ENCODE peak calls at places on chromosome 21, in seven cellular contexts. One of them, this sample, is unnamed.

GRCh38 chr21:45328198-45329087 is 40.7 kb upstream of the POFUT2 start:
- DNase-seq in chondrocyte: peak; percentile 92
- DNase-seq in progenitor cell of endocrine pancreas: no peak
- DNase-seq in MCF 10A: no peak
- DNase-seq in uterus: no peak
- DNase-seq in AG04449: no peak
- DNase-seq in GM12865: no peak
- DNase-seq in this sample: no peak

GRCh38 chr21:41940431-41940830 is 13.4 kb downstream of the C2CD2 start:
- DNase-seq in uterus: no peak
- DNase-seq in MCF 10A: no peak
- DNase-seq in chondrocyte: peak; percentile 32
- DNase-seq in progenitor cell of endocrine pancreas: no peak
- DNase-seq in GM12865: no peak
- DNase-seq in AG04449: no peak
- DNase-seq in this sample: no peak

GRCh38 chr21:34986561-34987533 is 62.3 kb downstream of the RUNX1 start:
- DNase-seq in MCF 10A: no peak
- DNase-seq in progenitor cell of endocrine pancreas: no peak
- DNase-seq in chondrocyte: no peak
- DNase-seq in GM12865: peak; percentile 84
- DNase-seq in uterus: no peak
- DNase-seq in AG04449: peak; percentile 47
- DNase-seq in this sample: no peak

GRCh38 chr21:44785620-44786344 is 15.8 kb downstream of the UBE2G2 start:
- DNase-seq in AG04449: peak; percentile 40
- DNase-seq in MCF 10A: no peak
- DNase-seq in progenitor cell of endocrine pancreas: no peak
- DNase-seq in GM12865: no peak
- DNase-seq in chondrocyte: no peak
- DNase-seq in uterus: no peak
- DNase-seq in this sample: no peak

GRCh38 chr21:26790289-26790688 is 54.9 kb downstream of the ADAMTS1 start:
- DNase-seq in progenitor cell of endocrine pancreas: no peak
- DNase-seq in chondrocyte: no peak
- DNase-seq in GM12865: no peak
- DNase-seq in AG04449: no peak
- DNase-seq in uterus: no peak
- DNase-seq in MCF 10A: no peak
- DNase-seq in this sample: no peak

GRCh38 chr21:23131177-23131576 is 2133.0 kb downstream of the NCAM2 start:
- DNase-seq in progenitor cell of endocrine pancreas: no peak
- DNase-seq in uterus: no peak
- DNase-seq in chondrocyte: no peak
- DNase-seq in GM12865: no peak
- DNase-seq in AG04449: no peak
- DNase-seq in MCF 10A: peak; percentile 33
- DNase-seq in this sample: no peak

GRCh38 chr21:29771491-29772066 is 168.2 kb downstream of the GRIK1 start:
- DNase-seq in progenitor cell of endocrine pancreas: no peak
- DNase-seq in GM12865: no peak
- DNase-seq in AG04449: no peak
- DNase-seq in chondrocyte: no peak
- DNase-seq in MCF 10A: no peak
- DNase-seq in uterus: no peak
- DNase-seq in this sample: no peak

GRCh38 chr21:34762761-34763160 is 94.0 kb downstream of the CLIC6 start:
- DNase-seq in chondrocyte: no peak
- DNase-seq in GM12865: no peak
- DNase-seq in MCF 10A: no peak
- DNase-seq in progenitor cell of endocrine pancreas: no peak
- DNase-seq in AG04449: peak; percentile 49
- DNase-seq in uterus: no peak
- DNase-seq in this sample: no peak

GRCh38 chr21:34276711-34277425 is 86.9 kb upstream of the KCNE2 start:
- DNase-seq in GM12865: peak; percentile 80
- DNase-seq in uterus: no peak
- DNase-seq in MCF 10A: no peak
- DNase-seq in AG04449: no peak
- DNase-seq in chondrocyte: no peak
- DNase-seq in progenitor cell of endocrine pancreas: no peak
- DNase-seq in this sample: no peak

GRCh38 chr21:45401054-45401518 is 3.9 kb upstream of the COL18A1 start:
- DNase-seq in AG04449: no peak
- DNase-seq in GM12865: no peak
- DNase-seq in progenitor cell of endocrine pancreas: no peak
- DNase-seq in chondrocyte: no peak
- DNase-seq in uterus: no peak
- DNase-seq in MCF 10A: no peak
- DNase-seq in this sample: no peak

GRCh38 chr21:35520869-35521268 is 471.8 kb upstream of the RUNX1 start:
- DNase-seq in chondrocyte: no peak
- DNase-seq in progenitor cell of endocrine pancreas: no peak
- DNase-seq in GM12865: no peak
- DNase-seq in AG04449: no peak
- DNase-seq in MCF 10A: no peak
- DNase-seq in uterus: no peak
- DNase-seq in this sample: no peak

GRCh38 chr21:35217504-35218060 is 168.5 kb upstream of the RUNX1 start:
- DNase-seq in GM12865: no peak
- DNase-seq in chondrocyte: no peak
- DNase-seq in AG04449: peak; percentile 64
- DNase-seq in uterus: no peak
- DNase-seq in progenitor cell of endocrine pancreas: no peak
- DNase-seq in MCF 10A: peak; percentile 88
- DNase-seq in this sample: no peak

DNA sequence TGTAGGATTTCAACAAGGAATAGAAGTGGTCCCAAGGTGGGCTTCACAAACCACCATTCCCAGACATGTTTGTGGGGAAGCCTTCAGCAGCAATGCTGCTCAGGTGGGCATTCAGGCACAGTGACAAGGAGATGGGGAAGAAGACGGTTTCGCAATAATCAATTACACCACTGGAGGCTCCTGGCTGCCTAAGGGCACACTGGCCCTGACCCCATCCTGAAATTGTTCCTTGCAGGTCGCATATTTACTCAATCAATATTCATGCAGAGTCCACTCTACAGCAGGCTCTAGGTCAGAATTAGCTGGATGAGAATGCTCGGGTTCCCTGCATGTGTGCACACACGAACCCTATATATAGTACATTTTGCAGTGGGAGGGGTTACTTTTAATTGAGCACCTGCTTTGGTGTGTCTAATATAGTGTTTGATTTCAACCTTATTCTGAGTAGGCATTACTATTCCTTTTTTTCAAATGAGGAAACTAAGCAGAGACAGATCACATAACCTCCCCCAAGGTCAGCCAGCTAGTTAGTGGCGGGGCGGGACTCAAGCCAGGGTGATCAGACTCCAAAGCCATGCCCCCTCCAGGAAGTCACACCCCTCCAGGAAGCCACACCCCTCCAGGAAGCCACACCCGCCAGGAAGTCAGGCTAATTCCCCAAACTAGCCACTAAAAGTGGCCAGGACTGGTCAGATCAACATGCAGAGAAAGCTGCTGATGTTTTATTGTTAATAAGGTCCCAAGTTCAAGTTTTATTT is 106.5 kb downstream of the HLCS start:
- DNase-seq in AG04449: no peak
- DNase-seq in chondrocyte: no peak
- DNase-seq in progenitor cell of endocrine pancreas: no peak
- DNase-seq in MCF 10A: peak; percentile 90
- DNase-seq in GM12865: peak; percentile 48
- DNase-seq in uterus: peak; percentile 70
- DNase-seq in this sample: no peak
- TF ChIP-seq CTCF in AG04449: no peak
- TF ChIP-seq CTCF in chondrocyte: no peak
- TF ChIP-seq CTCF in progenitor cell of endocrine pancreas: peak; percentile 23
- TF ChIP-seq CTCF in MCF 10A: no peak
- TF ChIP-seq CTCF in GM12865: no peak
- TF ChIP-seq CTCF in uterus: no peak
- TF ChIP-seq CTCF in this sample: no peak

DNA sequence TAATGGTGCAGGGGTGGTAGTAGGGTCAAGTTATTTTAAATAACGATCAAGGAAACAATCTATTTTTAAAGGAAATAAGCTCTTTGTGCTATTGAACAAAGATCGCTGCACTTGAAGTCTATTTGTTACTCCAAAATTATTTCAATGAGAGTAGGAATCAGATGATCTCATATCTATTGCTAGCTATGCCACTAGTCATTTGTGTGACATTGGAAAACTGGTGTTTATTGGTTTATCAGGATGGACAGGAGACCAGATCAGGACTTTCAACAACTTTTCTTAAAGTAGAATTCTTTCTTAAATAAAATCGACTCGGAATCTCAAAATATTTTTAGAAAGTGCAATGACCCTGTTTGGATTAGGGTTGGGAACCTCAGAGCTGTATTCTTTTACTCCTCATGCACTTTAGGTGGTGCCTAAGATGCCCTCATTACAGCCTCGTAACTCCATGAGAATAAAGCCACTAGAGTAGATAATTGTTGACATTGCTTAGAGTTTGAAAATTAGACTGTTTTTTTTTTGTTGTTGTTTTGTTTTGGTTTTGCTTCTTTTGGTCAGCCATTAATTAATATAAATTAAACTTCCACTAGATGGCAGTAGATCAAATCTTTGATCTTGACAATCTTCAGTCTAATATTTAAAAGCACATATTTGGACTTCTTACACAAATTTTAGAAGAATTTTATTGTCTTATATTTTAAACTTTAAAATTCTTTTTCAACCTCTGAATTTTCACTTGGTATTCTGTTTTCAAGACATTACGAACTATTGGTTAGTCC is 352.4 kb downstream of the USP25 start:
- DNase-seq in uterus: no peak
- DNase-seq in GM12865: peak; percentile 3
- DNase-seq in progenitor cell of endocrine pancreas: no peak
- DNase-seq in MCF 10A: peak; percentile 17
- DNase-seq in chondrocyte: no peak
- DNase-seq in AG04449: no peak
- DNase-seq in this sample: no peak
- TF ChIP-seq CTCF in uterus: peak; percentile 17
- TF ChIP-seq CTCF in GM12865: peak; percentile 18
- TF ChIP-seq CTCF in progenitor cell of endocrine pancreas: peak; percentile 58
- TF ChIP-seq CTCF in MCF 10A: peak; percentile 29
- TF ChIP-seq CTCF in chondrocyte: peak; percentile 88
- TF ChIP-seq CTCF in AG04449: no peak
- TF ChIP-seq CTCF in this sample: peak; percentile 74

DNA sequence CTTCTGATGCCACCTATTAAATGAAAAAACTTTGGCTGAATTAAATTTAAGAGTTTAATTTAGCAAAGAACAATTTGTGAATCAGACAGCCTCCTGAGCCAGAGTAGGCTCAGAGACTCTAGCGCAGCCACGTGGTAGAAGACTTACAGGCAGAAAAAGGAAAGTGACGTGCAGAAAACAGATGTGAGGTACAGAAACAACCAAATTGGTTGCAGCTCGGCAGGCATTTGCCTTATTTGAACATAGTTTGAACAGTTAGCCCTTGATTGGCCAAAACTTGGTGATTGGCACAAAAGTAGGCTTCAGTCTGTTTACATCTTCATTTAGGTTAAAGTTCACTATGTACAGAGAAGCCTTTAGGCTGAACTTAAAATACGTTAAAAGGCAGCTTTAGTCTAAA is 22.9 kb downstream of the TCP10L start:
- DNase-seq in uterus: peak; percentile 81
- DNase-seq in progenitor cell of endocrine pancreas: no peak
- DNase-seq in GM12865: no peak
- DNase-seq in AG04449: peak; percentile 50
- DNase-seq in chondrocyte: no peak
- DNase-seq in MCF 10A: no peak
- DNase-seq in this sample: no peak
- TF ChIP-seq CTCF in uterus: peak; percentile 66
- TF ChIP-seq CTCF in progenitor cell of endocrine pancreas: peak; percentile 25
- TF ChIP-seq CTCF in GM12865: no peak
- TF ChIP-seq CTCF in AG04449: peak; percentile 48
- TF ChIP-seq CTCF in chondrocyte: peak; percentile 70
- TF ChIP-seq CTCF in MCF 10A: peak; percentile 18
- TF ChIP-seq CTCF in this sample: peak; percentile 50

GRCh38 chr21:43728467-43729390 is 9.8 kb downstream of the PDXK start:
- DNase-seq in uterus: peak; percentile 99
- DNase-seq in progenitor cell of endocrine pancreas: peak; percentile 49
- DNase-seq in MCF 10A: peak; percentile 94
- DNase-seq in chondrocyte: peak; percentile 99
- DNase-seq in AG04449: peak; percentile 93
- DNase-seq in GM12865: peak; percentile 91
- DNase-seq in this sample: peak; percentile 69

GRCh38 chr21:43731476-43731875 is 12.5 kb downstream of the PDXK start:
- DNase-seq in progenitor cell of endocrine pancreas: no peak
- DNase-seq in AG04449: no peak
- DNase-seq in uterus: no peak
- DNase-seq in GM12865: no peak
- DNase-seq in chondrocyte: no peak
- DNase-seq in MCF 10A: no peak
- DNase-seq in this sample: no peak

GRCh38 chr21:43726686-43727570 is 8.0 kb downstream of the PDXK start:
- DNase-seq in chondrocyte: no peak
- DNase-seq in MCF 10A: no peak
- DNase-seq in GM12865: no peak
- DNase-seq in progenitor cell of endocrine pancreas: no peak
- DNase-seq in uterus: no peak
- DNase-seq in AG04449: no peak
- DNase-seq in this sample: no peak

GRCh38 chr21:43723648-43724047 is 4.7 kb downstream of the PDXK start:
- DNase-seq in GM12865: no peak
- DNase-seq in uterus: no peak
- DNase-seq in MCF 10A: no peak
- DNase-seq in AG04449: no peak
- DNase-seq in chondrocyte: no peak
- DNase-seq in progenitor cell of endocrine pancreas: no peak
- DNase-seq in this sample: no peak

DNA sequence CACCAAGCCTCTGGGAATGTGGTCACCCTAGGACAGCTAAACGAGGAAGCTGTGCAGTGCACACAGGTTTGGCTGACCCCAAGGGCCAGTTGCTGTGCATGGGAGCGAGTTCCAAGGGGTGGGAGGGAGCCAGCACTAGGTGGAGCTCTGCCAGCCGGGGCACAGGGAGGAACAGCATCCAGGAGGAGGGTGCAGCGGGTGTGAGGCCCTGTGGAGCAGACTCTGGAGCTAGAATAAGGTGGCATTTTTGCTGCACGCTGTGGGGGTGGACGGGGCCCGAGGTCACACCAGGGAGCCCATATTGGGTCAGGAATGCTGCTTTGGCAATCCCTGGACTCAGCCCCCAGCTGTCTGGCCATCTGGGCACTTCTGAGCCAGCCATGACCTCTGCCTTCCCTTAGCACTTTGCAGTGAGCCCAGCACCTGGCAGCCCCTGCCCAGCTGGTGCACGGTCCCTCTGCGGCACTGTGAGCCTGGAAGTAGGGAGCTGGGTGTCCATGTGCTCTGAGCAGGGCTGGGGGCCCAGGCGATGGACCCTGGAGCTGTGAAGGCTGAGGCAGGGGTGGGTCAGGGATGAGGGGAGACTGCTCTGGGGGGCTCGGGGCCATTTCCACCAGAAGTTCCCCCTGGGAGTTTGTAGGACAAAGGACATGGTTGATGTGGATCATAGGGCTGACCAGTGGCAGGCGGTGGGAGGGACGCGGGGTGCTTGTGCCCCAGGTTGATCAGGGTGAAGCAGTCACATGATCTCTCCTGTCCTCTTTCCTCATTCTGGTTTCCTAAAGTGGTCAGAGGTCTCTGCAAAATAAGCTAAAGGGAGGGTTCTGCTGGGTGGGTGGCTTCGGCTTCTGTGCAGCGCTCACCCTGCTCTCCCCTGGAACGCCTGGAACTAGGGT is 8.9 kb downstream of the PDXK start:
- DNase-seq in chondrocyte: no peak
- DNase-seq in progenitor cell of endocrine pancreas: no peak
- DNase-seq in AG04449: no peak
- DNase-seq in MCF 10A: peak; percentile 57
- DNase-seq in uterus: peak; percentile 53
- DNase-seq in GM12865: peak; percentile 28
- DNase-seq in this sample: no peak
- TF ChIP-seq CTCF in chondrocyte: peak; percentile 62
- TF ChIP-seq CTCF in progenitor cell of endocrine pancreas: no peak
- TF ChIP-seq CTCF in AG04449: no peak
- TF ChIP-seq CTCF in MCF 10A: peak; percentile 6
- TF ChIP-seq CTCF in uterus: no peak
- TF ChIP-seq CTCF in GM12865: no peak
- TF ChIP-seq CTCF in this sample: no peak

This sample was measured in neural crest cell.